ENCODE peak calls at places on chromosomes 13 and 19, in seven cellular contexts. One of them, this sample, is unnamed.

GRCh38 chr13:31755803-31756212 is 16.5 kb downstream of the RXFP2 start:
- DNase-seq in A549: no peak
- DNase-seq in effector memory CD8-positive, alpha-beta T cell: no peak
- DNase-seq in NCI-H1105 treated with DMSO at 0.1 percent for 48 hours: no peak
- DNase-seq in occipital lobe: no peak
- DNase-seq in cardiac fibroblast: peak; percentile 80
- DNase-seq in stimulated activated CD4-positive, alpha-beta T cell treated with anti-CD3 and anti-CD28 coated beads, TNF-alpha, amount 100 ng/mL, for 24 hours: no peak
- DNase-seq in this sample: peak; percentile 19

GRCh38 chr13:37651891-37652290 is 53.3 kb upstream of the POSTN start:
- DNase-seq in A549: no peak
- DNase-seq in effector memory CD8-positive, alpha-beta T cell: no peak
- DNase-seq in NCI-H1105 treated with DMSO at 0.1 percent for 48 hours: no peak
- DNase-seq in occipital lobe: no peak
- DNase-seq in cardiac fibroblast: no peak
- DNase-seq in stimulated activated CD4-positive, alpha-beta T cell treated with anti-CD3 and anti-CD28 coated beads, TNF-alpha, amount 100 ng/mL, for 24 hours: no peak
- DNase-seq in this sample: no peak

GRCh38 chr13:80873589-80873988 is 532.7 kb upstream of the SPRY2 start:
- DNase-seq in A549: no peak
- DNase-seq in effector memory CD8-positive, alpha-beta T cell: no peak
- DNase-seq in NCI-H1105 treated with DMSO at 0.1 percent for 48 hours: no peak
- DNase-seq in occipital lobe: no peak
- DNase-seq in cardiac fibroblast: peak; percentile 9
- DNase-seq in stimulated activated CD4-positive, alpha-beta T cell treated with anti-CD3 and anti-CD28 coated beads, TNF-alpha, amount 100 ng/mL, for 24 hours: no peak
- DNase-seq in this sample: no peak

GRCh38 chr19:33496496-33496895 is 25.1 kb downstream of the PEPD start:
- DNase-seq in A549: no peak
- DNase-seq in effector memory CD8-positive, alpha-beta T cell: no peak
- DNase-seq in NCI-H1105 treated with DMSO at 0.1 percent for 48 hours: no peak
- DNase-seq in occipital lobe: no peak
- DNase-seq in cardiac fibroblast: no peak
- DNase-seq in stimulated activated CD4-positive, alpha-beta T cell treated with anti-CD3 and anti-CD28 coated beads, TNF-alpha, amount 100 ng/mL, for 24 hours: no peak
- DNase-seq in this sample: no peak

GRCh38 chr19:11418518-11419506 is at the start of gene RGL3:
- DNase-seq in A549: no peak
- DNase-seq in effector memory CD8-positive, alpha-beta T cell: no peak
- DNase-seq in NCI-H1105 treated with DMSO at 0.1 percent for 48 hours: peak; percentile 56
- DNase-seq in occipital lobe: no peak
- DNase-seq in cardiac fibroblast: no peak
- DNase-seq in stimulated activated CD4-positive, alpha-beta T cell treated with anti-CD3 and anti-CD28 coated beads, TNF-alpha, amount 100 ng/mL, for 24 hours: no peak
- DNase-seq in this sample: no peak

GRCh38 chr13:98252931-98253470 is 75.9 kb upstream of the RNF113B start:
- DNase-seq in A549: no peak
- DNase-seq in effector memory CD8-positive, alpha-beta T cell: no peak
- DNase-seq in NCI-H1105 treated with DMSO at 0.1 percent for 48 hours: no peak
- DNase-seq in occipital lobe: no peak
- DNase-seq in cardiac fibroblast: peak; percentile 57
- DNase-seq in stimulated activated CD4-positive, alpha-beta T cell treated with anti-CD3 and anti-CD28 coated beads, TNF-alpha, amount 100 ng/mL, for 24 hours: no peak
- DNase-seq in this sample: peak; percentile 21

GRCh38 chr13:99265823-99266426 is 7.7 kb upstream of the GPR18 start:
- DNase-seq in A549: peak; percentile 18
- DNase-seq in effector memory CD8-positive, alpha-beta T cell: no peak
- DNase-seq in NCI-H1105 treated with DMSO at 0.1 percent for 48 hours: peak; percentile 22
- DNase-seq in occipital lobe: no peak
- DNase-seq in cardiac fibroblast: peak; percentile 74
- DNase-seq in stimulated activated CD4-positive, alpha-beta T cell treated with anti-CD3 and anti-CD28 coated beads, TNF-alpha, amount 100 ng/mL, for 24 hours: no peak
- DNase-seq in this sample: peak; percentile 51

GRCh38 chr19:46868444-46868843 is 7.6 kb downstream of the ARHGAP35 start:
- DNase-seq in A549: no peak
- DNase-seq in effector memory CD8-positive, alpha-beta T cell: no peak
- DNase-seq in NCI-H1105 treated with DMSO at 0.1 percent for 48 hours: no peak
- DNase-seq in occipital lobe: no peak
- DNase-seq in cardiac fibroblast: no peak
- DNase-seq in stimulated activated CD4-positive, alpha-beta T cell treated with anti-CD3 and anti-CD28 coated beads, TNF-alpha, amount 100 ng/mL, for 24 hours: no peak
- DNase-seq in this sample: no peak

GRCh38 chr13:54110597-54110996 is 1082.0 kb downstream of the OLFM4 start:
- DNase-seq in A549: no peak
- DNase-seq in effector memory CD8-positive, alpha-beta T cell: no peak
- DNase-seq in NCI-H1105 treated with DMSO at 0.1 percent for 48 hours: no peak
- DNase-seq in occipital lobe: no peak
- DNase-seq in cardiac fibroblast: no peak
- DNase-seq in stimulated activated CD4-positive, alpha-beta T cell treated with anti-CD3 and anti-CD28 coated beads, TNF-alpha, amount 100 ng/mL, for 24 hours: no peak
- DNase-seq in this sample: no peak

GRCh38 chr13:30924321-30924720 is 8.1 kb upstream of the TEX26 start:
- DNase-seq in A549: no peak
- DNase-seq in effector memory CD8-positive, alpha-beta T cell: no peak
- DNase-seq in NCI-H1105 treated with DMSO at 0.1 percent for 48 hours: no peak
- DNase-seq in occipital lobe: no peak
- DNase-seq in cardiac fibroblast: no peak
- DNase-seq in stimulated activated CD4-positive, alpha-beta T cell treated with anti-CD3 and anti-CD28 coated beads, TNF-alpha, amount 100 ng/mL, for 24 hours: no peak
- DNase-seq in this sample: no peak

GRCh38 chr19:55082023-55082851 is 6.6 kb downstream of the EPS8L1 start:
- DNase-seq in A549: peak; percentile 58
- DNase-seq in effector memory CD8-positive, alpha-beta T cell: no peak
- DNase-seq in NCI-H1105 treated with DMSO at 0.1 percent for 48 hours: no peak
- DNase-seq in occipital lobe: no peak
- DNase-seq in cardiac fibroblast: peak; percentile 54
- DNase-seq in stimulated activated CD4-positive, alpha-beta T cell treated with anti-CD3 and anti-CD28 coated beads, TNF-alpha, amount 100 ng/mL, for 24 hours: no peak
- DNase-seq in this sample: peak; percentile 11

GRCh38 chr19:1624458-1624857 is 19.2 kb upstream of the UQCR11 start:
- DNase-seq in A549: peak; percentile 61
- DNase-seq in effector memory CD8-positive, alpha-beta T cell: peak; percentile 26
- DNase-seq in NCI-H1105 treated with DMSO at 0.1 percent for 48 hours: peak; percentile 2
- DNase-seq in occipital lobe: no peak
- DNase-seq in cardiac fibroblast: peak; percentile 47
- DNase-seq in stimulated activated CD4-positive, alpha-beta T cell treated with anti-CD3 and anti-CD28 coated beads, TNF-alpha, amount 100 ng/mL, for 24 hours: no peak
- DNase-seq in this sample: peak; percentile 37

GRCh38 chr13:108478179-108478578 is 151.2 kb upstream of the MYO16 start:
- DNase-seq in A549: no peak
- DNase-seq in effector memory CD8-positive, alpha-beta T cell: no peak
- DNase-seq in NCI-H1105 treated with DMSO at 0.1 percent for 48 hours: no peak
- DNase-seq in occipital lobe: no peak
- DNase-seq in cardiac fibroblast: no peak
- DNase-seq in stimulated activated CD4-positive, alpha-beta T cell treated with anti-CD3 and anti-CD28 coated beads, TNF-alpha, amount 100 ng/mL, for 24 hours: no peak
- DNase-seq in this sample: no peak

GRCh38 chr19:57465680-57466381 is 8.9 kb upstream of the VN1R1 start:
- DNase-seq in A549: peak; percentile 28
- DNase-seq in effector memory CD8-positive, alpha-beta T cell: peak; percentile 3
- DNase-seq in NCI-H1105 treated with DMSO at 0.1 percent for 48 hours: peak; percentile 62
- DNase-seq in occipital lobe: no peak
- DNase-seq in cardiac fibroblast: peak; percentile 70
- DNase-seq in stimulated activated CD4-positive, alpha-beta T cell treated with anti-CD3 and anti-CD28 coated beads, TNF-alpha, amount 100 ng/mL, for 24 hours: no peak
- DNase-seq in this sample: no peak

GRCh38 chr19:51552608-51552995 is 18.5 kb upstream of the ZNF175 start:
- DNase-seq in A549: no peak
- DNase-seq in effector memory CD8-positive, alpha-beta T cell: no peak
- DNase-seq in NCI-H1105 treated with DMSO at 0.1 percent for 48 hours: no peak
- DNase-seq in occipital lobe: no peak
- DNase-seq in cardiac fibroblast: no peak
- DNase-seq in stimulated activated CD4-positive, alpha-beta T cell treated with anti-CD3 and anti-CD28 coated beads, TNF-alpha, amount 100 ng/mL, for 24 hours: no peak
- DNase-seq in this sample: no peak

GRCh38 chr19:45076851-45077730 is 813 bp upstream of the ZNF296 start:
- DNase-seq in A549: no peak
- DNase-seq in effector memory CD8-positive, alpha-beta T cell: no peak
- DNase-seq in NCI-H1105 treated with DMSO at 0.1 percent for 48 hours: no peak
- DNase-seq in occipital lobe: no peak
- DNase-seq in cardiac fibroblast: no peak
- DNase-seq in stimulated activated CD4-positive, alpha-beta T cell treated with anti-CD3 and anti-CD28 coated beads, TNF-alpha, amount 100 ng/mL, for 24 hours: no peak
- DNase-seq in this sample: no peak

GRCh38 chr19:55257461-55258411 is 1.1 kb downstream of the PPP6R1 start:
- DNase-seq in A549: no peak
- DNase-seq in effector memory CD8-positive, alpha-beta T cell: no peak
- DNase-seq in NCI-H1105 treated with DMSO at 0.1 percent for 48 hours: no peak
- DNase-seq in occipital lobe: no peak
- DNase-seq in cardiac fibroblast: peak; percentile 21
- DNase-seq in stimulated activated CD4-positive, alpha-beta T cell treated with anti-CD3 and anti-CD28 coated beads, TNF-alpha, amount 100 ng/mL, for 24 hours: no peak
- DNase-seq in this sample: no peak

GRCh38 chr19:54209748-54210494 is 9.3 kb downstream of the RPS9 start:
- DNase-seq in A549: peak; percentile 90
- DNase-seq in effector memory CD8-positive, alpha-beta T cell: no peak
- DNase-seq in NCI-H1105 treated with DMSO at 0.1 percent for 48 hours: peak; percentile 90
- DNase-seq in occipital lobe: peak; percentile 59
- DNase-seq in cardiac fibroblast: peak; percentile 98
- DNase-seq in stimulated activated CD4-positive, alpha-beta T cell treated with anti-CD3 and anti-CD28 coated beads, TNF-alpha, amount 100 ng/mL, for 24 hours: no peak
- DNase-seq in this sample: peak; percentile 95

GRCh38 chr13:112510987-112511715 is 76.8 kb downstream of the TUBGCP3 start:
- DNase-seq in A549: no peak
- DNase-seq in effector memory CD8-positive, alpha-beta T cell: no peak
- DNase-seq in NCI-H1105 treated with DMSO at 0.1 percent for 48 hours: no peak
- DNase-seq in occipital lobe: no peak
- DNase-seq in cardiac fibroblast: no peak
- DNase-seq in stimulated activated CD4-positive, alpha-beta T cell treated with anti-CD3 and anti-CD28 coated beads, TNF-alpha, amount 100 ng/mL, for 24 hours: no peak
- DNase-seq in this sample: no peak

GRCh38 chr13:114225610-114226009 is 9.1 kb upstream of the CDC16 start:
- DNase-seq in A549: no peak
- DNase-seq in effector memory CD8-positive, alpha-beta T cell: no peak
- DNase-seq in NCI-H1105 treated with DMSO at 0.1 percent for 48 hours: no peak
- DNase-seq in occipital lobe: no peak
- DNase-seq in cardiac fibroblast: no peak
- DNase-seq in stimulated activated CD4-positive, alpha-beta T cell treated with anti-CD3 and anti-CD28 coated beads, TNF-alpha, amount 100 ng/mL, for 24 hours: no peak
- DNase-seq in this sample: no peak

GRCh38 chr13:105665284-105665683 is 870.2 kb downstream of the EFNB2 start:
- DNase-seq in A549: no peak
- DNase-seq in effector memory CD8-positive, alpha-beta T cell: no peak
- DNase-seq in NCI-H1105 treated with DMSO at 0.1 percent for 48 hours: no peak
- DNase-seq in occipital lobe: no peak
- DNase-seq in cardiac fibroblast: peak; percentile 19
- DNase-seq in stimulated activated CD4-positive, alpha-beta T cell treated with anti-CD3 and anti-CD28 coated beads, TNF-alpha, amount 100 ng/mL, for 24 hours: no peak
- DNase-seq in this sample: no peak

GRCh38 chr19:40322271-40322610 is 26.0 kb downstream of the C19orf47 start:
- DNase-seq in A549: no peak
- DNase-seq in effector memory CD8-positive, alpha-beta T cell: no peak
- DNase-seq in NCI-H1105 treated with DMSO at 0.1 percent for 48 hours: no peak
- DNase-seq in occipital lobe: no peak
- DNase-seq in cardiac fibroblast: peak; percentile 38
- DNase-seq in stimulated activated CD4-positive, alpha-beta T cell treated with anti-CD3 and anti-CD28 coated beads, TNF-alpha, amount 100 ng/mL, for 24 hours: no peak
- DNase-seq in this sample: no peak

GRCh38 chr19:13151605-13152355 is 1.6 kb downstream of the IER2 start:
- DNase-seq in A549: peak; percentile 93
- DNase-seq in effector memory CD8-positive, alpha-beta T cell: peak; percentile 95
- DNase-seq in NCI-H1105 treated with DMSO at 0.1 percent for 48 hours: peak; percentile 96
- DNase-seq in occipital lobe: peak; percentile 95
- DNase-seq in cardiac fibroblast: peak; percentile 98
- DNase-seq in stimulated activated CD4-positive, alpha-beta T cell treated with anti-CD3 and anti-CD28 coated beads, TNF-alpha, amount 100 ng/mL, for 24 hours: peak; percentile 90
- DNase-seq in this sample: peak; percentile 98

GRCh38 chr19:58317481-58318072 is 9.2 kb upstream of the ZSCAN22 start:
- DNase-seq in A549: no peak
- DNase-seq in effector memory CD8-positive, alpha-beta T cell: no peak
- DNase-seq in NCI-H1105 treated with DMSO at 0.1 percent for 48 hours: no peak
- DNase-seq in occipital lobe: no peak
- DNase-seq in cardiac fibroblast: peak; percentile 61
- DNase-seq in stimulated activated CD4-positive, alpha-beta T cell treated with anti-CD3 and anti-CD28 coated beads, TNF-alpha, amount 100 ng/mL, for 24 hours: no peak
- DNase-seq in this sample: no peak

GRCh38 chr13:25171517-25172302 is at the start of gene AMER2:
- DNase-seq in A549: no peak
- DNase-seq in effector memory CD8-positive, alpha-beta T cell: no peak
- DNase-seq in NCI-H1105 treated with DMSO at 0.1 percent for 48 hours: peak; percentile 37
- DNase-seq in occipital lobe: peak; percentile 76
- DNase-seq in cardiac fibroblast: peak; percentile 2
- DNase-seq in stimulated activated CD4-positive, alpha-beta T cell treated with anti-CD3 and anti-CD28 coated beads, TNF-alpha, amount 100 ng/mL, for 24 hours: no peak
- DNase-seq in this sample: no peak

This sample was measured in fibroblast of gingiva.